ENCODE peak calls at places on chromosomes 2 and 18, in seven cellular contexts. G is HCT116, L is K562, K is HepG2, R is HEK293T, X is WTC11, Q is GM12878. W is an unnamed sample.

GRCh38 chr2:48315847-48316194 is 214.1 kb upstream of the STON1 start:
- DNase-seq in G (no peak), L (peak; percentile 12), K (peak; percentile 52), R (peak; percentile 16), X (peak; percentile 22), Q (no peak), W (no peak)

GRCh38 chr18:72329533-72329932 is 214.6 kb downstream of the CBLN2 start:
- DNase-seq in G (no peak), L (no peak), K (no peak), R (no peak), X (no peak), Q (no peak), W (no peak)

GRCh38 chr2:2044658-2045057 is 286.4 kb downstream of the MYT1L start:
- DNase-seq in G (no peak), L (no peak), K (no peak), R (no peak), X (no peak), Q (no peak), W (no peak)

GRCh38 chr2:96404446-96405373 is 69.1 kb downstream of the NCAPH start:
- DNase-seq in G (no peak), L (no peak), K (no peak), R (no peak), X (no peak), Q (no peak), W (no peak)

GRCh38 chr2:124652099-124652498 is 627.0 kb downstream of the CNTNAP5 start:
- DNase-seq in G (no peak), L (no peak), K (no peak), R (no peak), X (no peak), Q (no peak), W (no peak)

GRCh38 chr2:220556658-220557057 is 929.2 kb downstream of the SLC4A3 start:
- DNase-seq in G (no peak), L (no peak), K (no peak), R (no peak), X (no peak), Q (no peak), W (no peak)

GRCh38 chr2:230908595-230909191 is 16.3 kb downstream of the GPR55 start:
- DNase-seq in G (peak; percentile 70), L (peak; percentile 76), K (peak; percentile 59), R (no peak), X (no peak), Q (no peak), W (no peak)

GRCh38 chr2:212677466-212677865 is 138.9 kb upstream of the ERBB4 start:
- DNase-seq in G (no peak), L (no peak), K (no peak), R (no peak), X (peak; percentile 31), Q (no peak), W (no peak)

GRCh38 chr2:133438026-133438425 is 130.2 kb downstream of the NCKAP5 start:
- DNase-seq in G (no peak), L (no peak), K (no peak), R (no peak), X (no peak), Q (no peak), W (no peak)

GRCh38 chr2:17557596-17557995 is 17.1 kb downstream of the VSNL1 start:
- DNase-seq in G (no peak), L (no peak), K (peak; percentile 61), R (no peak), X (no peak), Q (no peak), W (no peak)

GRCh38 chr2:201628545-201628944 is 14.8 kb downstream of the TMEM237 start:
- DNase-seq in G (no peak), L (no peak), K (no peak), R (no peak), X (no peak), Q (no peak), W (no peak)

GRCh38 chr2:131417886-131418285 is 53.9 kb upstream of the RAB6D start:
- DNase-seq in G (no peak), L (no peak), K (no peak), R (no peak), X (no peak), Q (no peak), W (no peak)

GRCh38 chr2:42957109-42958035 is 165.0 kb upstream of the HAAO start:
- DNase-seq in G (no peak), L (no peak), K (peak; percentile 73), R (no peak), X (no peak), Q (no peak), W (no peak)

GRCh38 chr18:48782381-48782841 is 168.4 kb downstream of the SMAD7 start:
- DNase-seq in G (no peak), L (no peak), K (no peak), R (no peak), X (no peak), Q (no peak), W (no peak)

GRCh38 chr2:27972311-27972710 is 81.8 kb downstream of the BABAM2 start:
- DNase-seq in G (no peak), L (no peak), K (no peak), R (no peak), X (no peak), Q (no peak), W (no peak)

DNA sequence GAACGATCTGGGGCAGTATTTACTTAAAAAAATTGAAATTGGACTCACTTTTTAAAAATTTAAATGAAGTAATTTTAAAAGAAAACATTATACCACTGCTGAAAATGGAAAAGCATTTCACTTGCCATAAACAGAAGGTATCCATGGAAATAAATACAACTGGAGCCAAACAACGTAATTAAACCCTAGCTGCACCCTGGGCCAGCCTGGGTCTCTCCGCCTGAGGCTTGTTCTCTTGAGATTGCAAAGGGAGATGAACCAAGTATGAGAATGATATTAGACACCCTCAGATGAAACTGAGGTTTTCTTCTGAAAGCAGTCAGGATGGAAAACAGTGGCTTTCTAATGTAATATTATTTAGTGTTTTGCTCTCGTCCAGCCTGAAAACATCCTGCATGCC is 264.4 kb downstream of the KCNE4 start:
- DNase-seq in G (no peak), L (no peak), K (no peak), R (no peak), X (no peak), Q (no peak), W (no peak)
- TF ChIP-seq SP1 in G (no peak), L (no peak), K (no peak), R (no peak), X (no peak), Q (no peak), W (no peak)

DNA sequence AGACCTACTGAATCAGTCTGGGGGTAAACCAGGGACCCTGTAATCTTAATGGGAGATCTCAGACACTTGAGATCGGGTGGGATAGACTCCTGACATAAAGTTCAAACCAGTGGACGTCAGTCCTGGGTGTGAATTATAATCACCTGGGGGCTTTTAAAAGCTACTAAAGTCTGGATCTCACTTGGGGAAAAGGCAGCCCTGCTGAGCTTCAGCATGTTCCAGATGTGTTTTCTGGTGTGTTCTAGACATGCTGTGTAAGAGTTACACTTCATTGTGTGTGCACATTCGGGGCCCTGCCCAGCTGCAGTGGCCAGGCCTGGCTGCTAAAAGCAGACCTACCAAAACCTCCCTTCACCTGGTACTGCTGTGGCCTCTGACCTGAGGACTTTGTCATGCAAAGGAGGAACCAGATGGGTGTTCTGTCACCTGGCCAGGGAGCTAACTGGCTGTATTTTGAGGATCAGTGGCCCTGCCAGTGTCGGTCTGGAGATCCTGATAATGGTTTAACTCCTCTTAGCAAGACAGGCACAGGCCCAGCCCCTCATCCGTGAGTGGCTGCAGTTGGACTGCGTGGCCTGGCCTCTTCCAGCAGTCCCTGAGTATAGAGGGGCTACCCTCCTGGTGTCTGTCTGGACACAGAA is 10.6 kb downstream of the RRM2 start:
- DNase-seq in G (no peak), L (no peak), K (no peak), R (no peak), X (no peak), Q (no peak), W (no peak)
- TF ChIP-seq SP1 in G (no peak), L (no peak), K (no peak), R (no peak), X (no peak), Q (no peak), W (no peak)

GRCh38 chr18:77038182-77038581 is 94.4 kb downstream of the MBP start:
- DNase-seq in G (no peak), L (no peak), K (no peak), R (no peak), X (no peak), Q (no peak), W (no peak)

GRCh38 chr18:77037533-77037932 is 95.0 kb downstream of the MBP start:
- DNase-seq in G (no peak), L (no peak), K (no peak), R (no peak), X (no peak), Q (no peak), W (no peak)

GRCh38 chr18:77032121-77032758 is 100.3 kb downstream of the MBP start:
- DNase-seq in G (no peak), L (no peak), K (no peak), R (no peak), X (no peak), Q (no peak), W (no peak)

GRCh38 chr18:77033575-77033974 is 99.0 kb downstream of the MBP start:
- DNase-seq in G (no peak), L (no peak), K (no peak), R (no peak), X (no peak), Q (no peak), W (no peak)

DNA sequence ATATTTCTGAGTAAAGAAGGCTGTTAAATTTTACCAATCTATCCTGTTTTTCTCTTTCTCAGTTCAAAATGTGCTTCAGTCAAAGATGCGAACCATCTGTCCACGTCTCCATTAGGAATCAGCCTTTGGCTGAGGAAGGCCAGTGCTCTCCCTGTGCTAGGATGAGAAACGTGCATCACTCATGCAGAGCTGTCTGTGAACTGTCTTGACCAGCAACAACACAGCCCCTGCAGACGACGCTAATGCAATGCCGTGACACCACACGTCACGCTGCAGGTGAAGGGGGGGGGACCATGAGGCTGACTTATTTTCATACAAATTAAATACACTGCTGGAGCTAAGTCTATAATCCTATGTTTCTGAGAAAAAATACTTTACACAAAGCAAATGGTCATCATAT is 97.2 kb downstream of the MBP start:
- DNase-seq in G (no peak), L (no peak), K (no peak), R (no peak), X (no peak), Q (no peak), W (no peak)
- TF ChIP-seq SP1 in G (no peak), L (no peak), K (no peak), R (no peak), X (no peak), Q (no peak), W (no peak)

DNA sequence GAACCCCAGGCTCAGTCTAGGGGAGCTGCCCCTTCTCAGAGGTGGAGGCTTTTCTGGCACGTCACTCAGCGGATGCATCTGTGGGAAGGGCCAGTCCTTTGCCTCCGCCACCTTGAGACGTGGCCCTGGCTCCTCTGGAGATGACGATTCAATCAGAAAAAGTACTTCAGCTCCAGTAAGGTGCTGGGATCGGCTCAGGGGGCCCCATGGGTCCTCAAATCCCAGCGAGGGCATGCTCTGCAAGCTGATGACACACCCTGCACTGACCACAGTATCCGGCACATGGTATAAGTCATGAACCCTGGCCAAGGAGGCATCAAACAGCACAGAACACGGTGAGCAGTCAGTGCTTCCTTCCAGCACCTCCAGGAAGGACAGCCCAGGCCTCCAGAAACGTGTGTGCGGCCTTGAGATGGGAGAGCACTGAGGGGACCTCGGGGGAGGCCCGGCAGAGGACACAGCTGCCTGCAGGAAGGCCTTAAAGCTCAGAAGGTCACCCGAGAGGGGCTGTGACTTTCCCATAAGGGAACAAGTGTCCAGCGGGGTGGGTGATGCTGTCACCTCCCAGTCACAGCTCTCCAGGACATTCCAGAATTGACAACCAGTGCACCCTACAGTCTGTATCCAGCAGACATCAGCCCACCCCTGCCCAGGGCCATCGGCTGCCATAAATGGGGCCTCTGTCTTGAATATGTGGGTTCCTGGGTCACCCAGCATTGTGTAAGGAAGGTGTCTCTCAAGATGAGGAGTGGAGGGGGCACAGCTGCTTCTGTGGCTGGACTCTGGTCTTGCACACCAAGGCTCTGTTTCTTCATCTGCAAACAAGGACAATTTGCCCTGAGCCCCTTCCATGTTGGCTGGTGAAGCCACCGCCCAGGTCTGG is 205.8 kb downstream of the NDUFA10 start:
- DNase-seq in G (no peak), L (no peak), K (no peak), R (no peak), X (no peak), Q (no peak), W (no peak)
- TF ChIP-seq SP1 in G (no peak), L (no peak), K (no peak), R (no peak), X (no peak), Q (no peak), W (no peak)